ENCODE peak calls at places on chromosomes 2 and 18, in seven cellular contexts. H is epithelial cell of esophagus, M is neural progenitor cell, F is K562, Q is cardiac fibroblast, D is tibial nerve, G is lower lobe of right lung. E is an unnamed sample.

GRCh38 chr2:170396799-170397459 is 219.0 kb downstream of the MYO3B start:
- DNase-seq in F (no peak), H (peak), M (no peak), Q (peak), G (no peak), D (no peak), E (no peak)

GRCh38 chr2:219560037-219560892 is 11.1 kb downstream of the OBSL1 start:
- DNase-seq in G (no peak), M (no peak), Q (no peak), D (no peak), H (no peak), F (peak), E (no peak)

GRCh38 chr18:49723648-49724180 is 89.6 kb downstream of the ACAA2 start:
- DNase-seq in M (no peak), F (no peak), D (no peak), H (peak), G (no peak), Q (peak), E (no peak)

GRCh38 chr2:100054426-100054825 is 88.0 kb downstream of the AFF3 start:
- DNase-seq in G (no peak), H (no peak), Q (no peak), D (no peak), M (no peak), F (no peak), E (no peak)

GRCh38 chr2:8796878-8797550 is 40.4 kb downstream of the KIDINS220 start:
- DNase-seq in G (no peak), Q (no peak), M (no peak), H (no peak), F (no peak), D (no peak), E (no peak)

GRCh38 chr2:163664610-163665009 is 71.2 kb downstream of the FIGN start:
- DNase-seq in Q (peak), M (no peak), H (peak), G (no peak), D (no peak), F (no peak), E (no peak)

GRCh38 chr2:160970052-160970846 is 190.0 kb upstream of the TANK start:
- DNase-seq in Q (peak), F (no peak), G (no peak), M (peak), D (peak), H (peak), E (no peak)

GRCh38 chr2:10400568-10400977 is 47.6 kb downstream of the ODC1 start:
- DNase-seq in Q (no peak), D (peak), M (no peak), G (peak), F (no peak), H (no peak), E (no peak)

GRCh38 chr2:17658251-17658843 is 95.3 kb downstream of the SMC6 start:
- DNase-seq in D (no peak), F (no peak), H (no peak), M (no peak), G (no peak), Q (no peak), E (no peak)

GRCh38 chr2:33859791-33860461 is 260.8 kb upstream of the FAM98A start:
- DNase-seq in F (no peak), G (no peak), M (no peak), D (no peak), H (no peak), Q (no peak), E (no peak)

GRCh38 chr2:65554765-65555561 is 122.6 kb upstream of the SPRED2 start:
- DNase-seq in D (no peak), H (no peak), Q (no peak), F (no peak), M (no peak), G (no peak), E (no peak)

GRCh38 chr18:57441395-57441794 is 6.2 kb downstream of the ONECUT2 start:
- DNase-seq in Q (no peak), D (no peak), F (no peak), M (peak), G (no peak), H (peak), E (no peak)

GRCh38 chr18:8752329-8752728 is 47.0 kb downstream of the MTCL1 start:
- DNase-seq in H (no peak), F (no peak), D (no peak), Q (peak), M (no peak), G (no peak), E (no peak)

GRCh38 chr2:160091381-160091780 is 29.0 kb upstream of the PLA2R1 start:
- DNase-seq in D (no peak), M (no peak), G (no peak), Q (peak), H (peak), F (no peak), E (no peak)

GRCh38 chr2:9234680-9235387 is 28.2 kb downstream of the ASAP2 start:
- DNase-seq in D (no peak), H (peak), F (peak), Q (peak), G (no peak), M (no peak), E (no peak)

GRCh38 chr2:85133751-85134254 is 611 bp downstream of the TCF7L1 start:
- DNase-seq in H (peak), F (no peak), M (no peak), D (no peak), G (peak), Q (peak), E (peak)

GRCh38 chr2:217737127-217737526 is 265.7 kb downstream of the TNS1 start:
- DNase-seq in M (no peak), G (no peak), F (peak), Q (no peak), H (no peak), D (no peak), E (no peak)

GRCh38 chr2:10654069-10654468 is 35.7 kb downstream of the NOL10 start:
- DNase-seq in G (no peak), F (no peak), H (peak), D (no peak), M (no peak), Q (peak), E (no peak)

GRCh38 chr18:2236232-2236631 is 335.1 kb downstream of the METTL4 start:
- DNase-seq in H (no peak), G (no peak), F (no peak), Q (no peak), D (no peak), M (no peak), E (no peak)

GRCh38 chr2:241844066-241844728 is 14.5 kb downstream of the PDCD1 start:
- DNase-seq in D (peak), Q (peak), F (peak), H (peak), M (peak), G (peak), E (no peak)

GRCh38 chr18:55477537-55478300 is 110.3 kb downstream of the TCF4 start:
- DNase-seq in G (no peak), D (peak), Q (peak), M (no peak), H (peak), F (no peak), E (peak)

GRCh38 chr2:21372654-21373053 is 248.9 kb downstream of the TDRD15 start:
- DNase-seq in H (peak), D (no peak), Q (no peak), F (no peak), G (no peak), M (peak), E (no peak)

GRCh38 chr2:6353669-6354068 is 512.0 kb downstream of the CMPK2 start:
- DNase-seq in D (no peak), M (no peak), Q (no peak), G (no peak), H (no peak), F (no peak), E (no peak)

GRCh38 chr18:47334966-47335365 is 83.5 kb upstream of the SKOR2 start:
- DNase-seq in Q (no peak), D (no peak), M (no peak), G (no peak), F (no peak), H (no peak), E (no peak)

GRCh38 chr2:64632855-64633819 is 20.6 kb downstream of the SERTAD2 start:
- DNase-seq in M (no peak), D (no peak), F (no peak), Q (peak), H (no peak), G (no peak), E (no peak)

GRCh38 chr2:173090291-173090877 is 14.7 kb downstream of the MAP3K20 start:
- DNase-seq in F (no peak), D (no peak), H (peak), G (no peak), M (peak), Q (peak), E (no peak)

GRCh38 chr2:11389551-11390528 is 45.4 kb upstream of the ROCK2 start:
- DNase-seq in H (peak), M (no peak), F (no peak), D (no peak), Q (peak), G (peak), E (no peak)

GRCh38 chr2:32363588-32363987 is 6.8 kb downstream of the BIRC6 start:
- DNase-seq in D (no peak), Q (no peak), H (no peak), G (no peak), M (no peak), F (no peak), E (no peak)

GRCh38 chr2:103353754-103354153 is 591.9 kb downstream of the TMEM182 start:
- DNase-seq in H (no peak), D (no peak), Q (no peak), F (no peak), M (peak), G (no peak), E (no peak)

GRCh38 chr2:54568876-54569298 is 112.8 kb downstream of the SPTBN1 start:
- DNase-seq in G (no peak), Q (peak), D (no peak), H (no peak), F (peak), M (peak), E (no peak)

GRCh38 chr2:9360701-9361100 is 62.6 kb downstream of the ITGB1BP1 start:
- DNase-seq in H (no peak), Q (no peak), G (no peak), F (no peak), M (no peak), D (no peak), E (no peak)

DNA sequence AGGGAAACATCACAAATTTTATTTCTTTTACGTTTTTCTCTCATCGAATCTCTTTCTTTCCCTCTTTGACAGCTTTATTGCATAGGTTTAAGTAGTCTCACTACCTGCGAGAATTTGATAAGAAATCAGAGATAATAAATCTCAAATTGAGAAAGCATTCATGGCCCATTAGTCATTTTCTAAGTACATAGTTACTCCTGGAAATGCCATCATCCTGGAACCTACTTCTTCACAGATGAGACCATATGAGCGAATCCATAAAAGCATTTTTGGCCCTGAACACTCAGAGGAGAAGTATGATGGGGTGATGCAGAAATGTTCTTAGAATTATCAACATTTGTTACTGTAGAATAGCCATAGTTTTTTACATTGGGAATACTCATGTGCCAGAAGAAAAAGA is 138.0 kb upstream of the ARHGAP28 start:
- DNase-seq in H (no peak), F (no peak), Q (no peak), M (no peak), G (no peak), D (no peak), E (no peak)
- TF ChIP-seq CTCF in H (no peak), F (no peak), Q (no peak), M (no peak), G (no peak), D (no peak), E (no peak)

DNA sequence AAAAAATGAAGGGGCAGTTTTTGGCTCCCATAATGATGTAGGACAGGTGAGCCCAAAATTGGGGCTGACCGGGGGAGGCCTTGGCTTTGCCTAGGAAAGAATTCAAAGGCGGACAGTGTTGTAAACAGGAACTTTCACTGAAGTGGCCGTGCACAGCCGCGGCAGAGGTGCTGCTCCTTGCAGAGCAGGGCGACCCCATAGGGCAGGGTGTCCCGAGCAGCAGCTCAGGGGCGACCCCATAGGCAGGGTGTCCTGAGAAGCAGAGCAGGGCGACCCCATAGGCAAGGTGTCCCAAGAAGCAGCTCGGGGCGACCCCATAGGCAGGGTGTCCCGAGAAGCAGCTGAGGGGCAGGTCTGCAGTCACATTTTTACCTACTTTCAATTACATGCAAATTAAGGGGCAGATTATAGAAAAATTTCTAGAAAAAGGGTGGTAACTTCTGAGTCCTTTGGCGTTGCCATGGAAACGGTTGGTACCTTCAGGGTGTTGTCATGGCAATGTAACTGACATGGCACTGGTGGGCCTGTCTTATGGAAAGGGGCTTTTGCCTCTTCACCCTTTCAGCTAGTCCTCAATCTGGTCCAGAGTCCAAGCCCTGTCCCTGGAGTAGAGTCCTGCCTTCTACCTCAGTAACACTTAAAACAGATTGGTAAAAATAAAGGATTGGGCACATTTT is 134.5 kb downstream of the FBXO15 start:
- DNase-seq in G (no peak), M (peak), F (no peak), H (no peak), D (no peak), Q (no peak), E (no peak)
- H3K4me3 ChIP-seq in G (no peak), M (no peak), F (no peak), H (no peak), D (no peak), Q (no peak), E (no peak)

DNA sequence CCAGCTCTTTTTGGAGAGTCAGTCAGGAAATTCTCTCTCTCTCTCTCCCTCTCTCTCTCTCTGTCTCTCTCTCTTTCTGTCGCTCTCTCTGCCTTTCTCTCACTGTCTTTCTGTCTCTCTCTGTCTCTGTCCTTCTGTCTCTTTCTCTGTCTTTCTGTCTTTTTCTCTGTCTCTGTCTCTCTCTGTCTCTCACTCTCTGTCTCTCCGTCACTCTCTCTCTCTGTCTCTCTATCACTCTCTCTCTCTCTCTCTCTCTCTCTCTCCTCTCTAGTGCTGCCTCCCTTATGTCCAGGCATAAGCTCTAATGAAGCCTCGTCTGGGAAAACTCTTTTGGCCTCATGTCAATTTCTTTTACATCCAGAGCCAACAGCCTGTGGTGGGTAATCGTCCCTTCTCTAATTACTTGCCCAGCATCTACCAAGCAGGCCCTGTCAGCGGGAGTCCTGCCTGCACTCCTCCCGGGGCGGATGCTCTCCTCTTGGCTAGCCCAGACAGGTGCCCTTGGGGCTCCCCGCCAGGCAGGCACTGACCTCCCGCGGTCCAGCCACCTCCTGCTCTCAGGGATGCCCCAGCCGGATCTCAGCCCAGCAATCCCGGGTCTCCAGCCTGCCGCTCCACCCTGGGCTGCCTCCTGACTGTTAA is 74.1 kb downstream of the NCAPH start:
- DNase-seq in H (no peak), F (no peak), G (no peak), Q (peak), D (no peak), M (peak), E (no peak)
- TF ChIP-seq CTCF in H (no peak), F (no peak), G (no peak), Q (no peak), D (peak), M (no peak), E (no peak)

DNA sequence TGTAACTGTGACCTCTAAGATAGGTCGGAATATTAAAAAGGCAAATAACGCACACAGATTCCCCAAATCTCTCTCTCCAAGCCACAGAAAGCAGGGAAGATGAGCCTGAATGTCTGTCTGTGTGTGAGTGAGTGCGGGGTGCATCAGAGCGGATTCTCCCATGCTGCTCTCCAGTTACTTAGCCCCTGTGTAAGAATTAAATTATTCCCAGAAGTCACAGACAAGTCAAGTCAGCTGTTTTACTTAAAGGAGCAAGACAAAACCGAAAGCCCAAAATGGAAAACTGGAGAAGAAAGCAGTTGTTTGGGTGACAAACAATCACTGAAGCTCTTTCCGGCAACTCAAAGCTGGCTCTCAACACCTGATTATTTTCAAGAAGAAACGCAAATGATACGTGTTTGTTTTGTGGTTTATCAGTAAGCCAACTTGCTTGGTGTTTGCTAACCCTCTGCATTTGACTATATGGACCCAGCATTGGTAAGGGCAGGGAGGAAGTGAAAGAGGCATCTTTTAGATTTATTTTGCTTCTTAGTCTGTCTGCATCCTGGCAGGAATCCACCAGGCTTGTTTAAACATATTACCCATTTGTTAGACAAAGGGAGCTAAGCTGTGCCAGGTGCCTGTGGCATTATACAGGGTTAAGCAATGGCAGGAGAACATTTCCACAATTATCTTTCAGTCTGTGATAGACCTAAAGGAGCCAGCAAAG is 121.5 kb upstream of the CREB1 start:
- DNase-seq in G (no peak), M (no peak), D (no peak), H (peak), F (no peak), Q (peak), E (no peak)
- H3K4me3 ChIP-seq in G (no peak), M (no peak), D (no peak), H (peak), F (no peak), Q (no peak), E (no peak)

GRCh38 chr2:233061591-233062446 is 1.7 kb downstream of the INPP5D start:
- DNase-seq in M (peak), D (no peak), F (peak), Q (peak), G (peak), H (no peak), E (no peak)
- TF ChIP-seq CTCF in M (no peak), D (peak), F (peak), Q (peak), G (peak), H (no peak), E (no peak)